ENCODE peak calls at places on chromosome 2, in four cellular contexts. One of them, this sample, is unnamed.
A peak's percentile ranks its signal among the peaks of the same experiment; 100 is the strongest.

GRCh38 chr2:105179469-105180372 is 61.8 kb upstream of the GPR45 start:
- DNase-seq in hepatocyte: peak; percentile 50
- DNase-seq in Right ventricle myocardium inferior: no peak
- DNase-seq in NCI-H2081: peak; percentile 8
- DNase-seq in this sample: peak; percentile 79

GRCh38 chr2:69559696-69560482 is 83.7 kb downstream of the AAK1 start:
- DNase-seq in NCI-H2081: no peak
- DNase-seq in Right ventricle myocardium inferior: no peak
- DNase-seq in hepatocyte: peak; percentile 72
- DNase-seq in this sample: no peak

GRCh38 chr2:54657664-54658083 is 65.8 kb upstream of the EML6 start:
- DNase-seq in Right ventricle myocardium inferior: peak; percentile 69
- DNase-seq in NCI-H2081: no peak
- DNase-seq in hepatocyte: peak; percentile 60
- DNase-seq in this sample: no peak

GRCh38 chr2:157725856-157726255 is 97.2 kb upstream of the ACVR1C start:
- DNase-seq in Right ventricle myocardium inferior: no peak
- DNase-seq in NCI-H2081: no peak
- DNase-seq in hepatocyte: no peak
- DNase-seq in this sample: no peak

GRCh38 chr2:168525020-168525419 is 68.9 kb downstream of the CERS6 start:
- DNase-seq in Right ventricle myocardium inferior: no peak
- DNase-seq in hepatocyte: no peak
- DNase-seq in NCI-H2081: no peak
- DNase-seq in this sample: no peak

GRCh38 chr2:156182132-156182531 is 150.4 kb downstream of the NR4A2 start:
- DNase-seq in hepatocyte: peak; percentile 78
- DNase-seq in NCI-H2081: peak; percentile 43
- DNase-seq in Right ventricle myocardium inferior: no peak
- DNase-seq in this sample: no peak

GRCh38 chr2:144401036-144401435 is 118.9 kb downstream of the ZEB2 start:
- DNase-seq in NCI-H2081: no peak
- DNase-seq in Right ventricle myocardium inferior: no peak
- DNase-seq in hepatocyte: no peak
- DNase-seq in this sample: no peak

GRCh38 chr2:44937688-44938240 is 3.7 kb upstream of the SIX3 start:
- DNase-seq in Right ventricle myocardium inferior: peak; percentile 55
- DNase-seq in NCI-H2081: no peak
- DNase-seq in hepatocyte: no peak
- DNase-seq in this sample: no peak

This sample was measured in kidney.